ENCODE peak calls at places on chromosome 2, in eight cellular contexts. E is cardiac muscle cell; G is esophagus squamous epithelium; W is ascending aorta; T is pancreas; Y is Karpas-422; V is ovary; A is CD8-positive, alpha-beta T cell. R is an unnamed sample.

GRCh38 chr2:122634261-122634660 is 878.8 kb downstream of the TSN start:
- DNase-seq in Y (no peak), E (no peak), V (no peak), G (no peak), T (no peak), A (no peak), W (no peak), R (no peak)

GRCh38 chr2:215003001-215003400 is 135.4 kb downstream of the ABCA12 start:
- DNase-seq in Y (no peak), A (no peak), E (no peak), G (no peak), W (no peak), T (no peak), V (no peak), R (no peak)

GRCh38 chr2:130183500-130184373 is 1.7 kb downstream of the MZT2B start:
- DNase-seq in A (no peak), T (no peak), Y (peak; percentile 32), G (no peak), W (no peak), V (peak; percentile 63), E (no peak), R (no peak)

GRCh38 chr2:75896779-75897366 is 186.2 kb upstream of the GCFC2 start:
- DNase-seq in A (no peak), E (peak; percentile 80), W (no peak), Y (peak; percentile 88), T (no peak), G (no peak), V (no peak), R (no peak)

GRCh38 chr2:181750305-181750704 is 70.0 kb upstream of the NEUROD1 start:
- DNase-seq in Y (no peak), G (no peak), E (no peak), W (no peak), T (no peak), A (no peak), V (no peak), R (no peak)

GRCh38 chr2:202317080-202317859 is 51.7 kb downstream of the NOP58 start:
- DNase-seq in T (peak; percentile 68), G (no peak), A (no peak), W (peak; percentile 76), V (peak; percentile 81), E (no peak), Y (no peak), R (no peak)

GRCh38 chr2:102504833-102505232 is 31.8 kb downstream of the SLC9A4 start:
- DNase-seq in E (no peak), V (no peak), T (no peak), G (no peak), A (no peak), W (no peak), Y (no peak), R (no peak)

GRCh38 chr2:39732492-39732891 is 46.6 kb downstream of the THUMPD2 start:
- DNase-seq in E (no peak), A (no peak), T (no peak), Y (peak; percentile 45), V (no peak), W (no peak), G (no peak), R (no peak)

GRCh38 chr2:238083919-238084318 is 16.2 kb upstream of the ESPNL start:
- DNase-seq in W (no peak), A (no peak), V (no peak), G (no peak), E (no peak), T (no peak), Y (no peak), R (no peak)

GRCh38 chr2:62369549-62370164 is 136.3 kb downstream of the TMEM17 start:
- DNase-seq in V (no peak), W (peak; percentile 19), Y (peak; percentile 38), A (no peak), T (no peak), E (no peak), G (no peak), R (no peak)

GRCh38 chr2:14633451-14634211 is 1.1 kb downstream of the LRATD1 start:
- DNase-seq in T (peak; percentile 6), W (no peak), E (peak; percentile 1), A (no peak), G (no peak), V (peak; percentile 22), Y (no peak), R (peak; percentile 25)

GRCh38 chr2:102514061-102514785 is 41.2 kb downstream of the SLC9A4 start:
- DNase-seq in G (no peak), T (no peak), A (no peak), V (no peak), E (no peak), W (no peak), Y (no peak), R (no peak)

GRCh38 chr2:199606193-199606780 is 148.5 kb upstream of the SATB2 start:
- DNase-seq in V (no peak), G (no peak), W (no peak), T (no peak), A (no peak), Y (no peak), E (no peak), R (no peak)

GRCh38 chr2:149313512-149313972 is 16.8 kb upstream of the LYPD6 start:
- DNase-seq in A (no peak), W (no peak), T (peak; percentile 26), V (peak; percentile 20), E (peak; percentile 54), G (no peak), Y (peak; percentile 70), R (no peak)

GRCh38 chr2:220499281-220499680 is 871.9 kb downstream of the SLC4A3 start:
- DNase-seq in E (peak; percentile 71), G (no peak), A (no peak), V (peak; percentile 22), T (no peak), W (peak; percentile 62), Y (no peak), R (no peak)

GRCh38 chr2:108877506-108877905 is 90.9 kb downstream of the CCDC138 start:
- DNase-seq in Y (no peak), E (no peak), A (no peak), W (no peak), V (no peak), T (no peak), G (no peak), R (no peak)

GRCh38 chr2:20067992-20068727 is 16.7 kb upstream of the LAPTM4A start:
- DNase-seq in Y (no peak), T (no peak), W (peak; percentile 46), E (no peak), V (no peak), A (no peak), G (no peak), R (no peak)

GRCh38 chr2:150426315-150426714 is 61.2 kb downstream of the RND3 start:
- DNase-seq in Y (no peak), E (no peak), A (no peak), V (no peak), T (no peak), W (no peak), G (no peak), R (no peak)

GRCh38 chr2:160812830-160813505 is 319.4 kb upstream of the RBMS1 start:
- DNase-seq in E (no peak), G (no peak), A (no peak), W (no peak), T (no peak), V (no peak), Y (no peak), R (no peak)

GRCh38 chr2:134243244-134243643 is 10.6 kb upstream of the MGAT5 start:
- DNase-seq in V (no peak), Y (no peak), W (no peak), T (no peak), E (no peak), G (no peak), A (no peak), R (no peak)
- H3K4me1 ChIP-seq in V (peaks cover 5% of the 10 kb centered on the region), Y (peaks cover 33% of the 10 kb centered on the region), W (peaks cover 3% of the 10 kb centered on the region), T (peaks cover 4% of the 10 kb centered on the region), E (peaks cover 28% of the 10 kb centered on the region), G (no peaks in the 10 kb centered on the region), A (peaks cover 39% of the 10 kb centered on the region), R (peaks cover 56% of the 10 kb centered on the region)

DNA sequence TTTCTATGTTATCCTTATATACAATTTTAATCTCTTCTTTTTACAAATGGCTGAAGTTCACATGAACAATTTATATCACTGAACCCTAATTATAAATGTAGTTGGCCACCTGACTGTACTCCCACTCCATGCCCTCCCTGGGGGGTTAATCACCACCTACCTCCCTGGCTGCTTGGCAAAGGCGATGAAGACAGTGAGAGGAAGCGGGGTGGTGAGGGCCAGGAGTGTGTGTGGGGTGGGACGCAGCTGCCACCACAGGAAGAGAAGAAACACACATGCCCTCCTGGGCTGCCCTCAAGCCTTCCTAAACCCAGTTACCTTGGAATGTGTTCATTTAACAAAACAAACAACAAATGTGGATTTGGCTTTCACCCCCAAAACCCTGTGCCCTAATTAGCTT is 87.0 kb upstream of the REV1 start:
- DNase-seq in Y (no peak), G (no peak), A (no peak), V (no peak), W (no peak), E (no peak), T (no peak), R (no peak)
- H3K4me1 ChIP-seq in Y (peaks cover under 1% of the 10 kb centered on the region), G (no peaks in the 10 kb centered on the region), A (no peaks in the 10 kb centered on the region), V (no peaks in the 10 kb centered on the region), W (peaks cover 3% of the 10 kb centered on the region), E (no peaks in the 10 kb centered on the region), T (no peaks in the 10 kb centered on the region), R (no peaks in the 10 kb centered on the region)

DNA sequence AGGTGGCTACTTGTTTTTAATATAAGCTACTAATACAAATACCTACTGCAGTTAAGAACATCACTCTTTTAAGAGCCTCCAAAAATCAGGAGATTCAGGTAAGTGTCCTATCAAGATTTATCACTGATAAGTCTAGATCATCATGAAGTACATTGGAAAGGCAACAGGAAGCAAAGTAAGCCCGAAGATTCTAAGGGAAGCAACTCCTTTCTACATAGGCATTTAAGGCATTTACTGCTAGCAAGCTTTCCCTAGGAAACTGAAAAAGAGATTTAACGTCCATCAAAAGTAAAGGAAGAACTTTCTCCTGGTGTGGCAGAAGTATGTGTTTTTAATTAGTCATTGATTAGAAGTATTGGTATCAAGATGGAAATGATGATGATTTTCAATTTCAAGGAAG is 3.7 kb downstream of the STK17B start:
- DNase-seq in G (no peak), W (no peak), A (no peak), T (no peak), Y (no peak), E (no peak), V (no peak), R (no peak)
- H3K4me1 ChIP-seq in G (no peaks in the 10 kb centered on the region), W (no peaks in the 10 kb centered on the region), A (peaks cover 33% of the 10 kb centered on the region), T (peaks cover 10% of the 10 kb centered on the region), Y (peaks cover 73% of the 10 kb centered on the region), E (peaks cover 9% of the 10 kb centered on the region), V (no peaks in the 10 kb centered on the region), R (peaks cover 40% of the 10 kb centered on the region)

GRCh38 chr2:217829420-217829819 is 173.4 kb downstream of the TNS1 start:
- DNase-seq in A (no peak), Y (no peak), T (no peak), E (no peak), W (no peak), V (no peak), G (no peak), R (no peak)

GRCh38 chr2:217827430-217828201 is 175.2 kb downstream of the TNS1 start:
- DNase-seq in E (no peak), T (peak; percentile 37), V (peak; percentile 64), W (peak; percentile 84), G (no peak), A (no peak), Y (no peak), R (no peak)

GRCh38 chr2:217826505-217826904 is 176.3 kb downstream of the TNS1 start:
- DNase-seq in G (no peak), V (no peak), W (peak; percentile 84), T (no peak), A (no peak), E (no peak), Y (no peak), R (no peak)

GRCh38 chr2:217830061-217830460 is 172.7 kb downstream of the TNS1 start:
- DNase-seq in V (no peak), W (no peak), T (no peak), E (no peak), G (no peak), Y (no peak), A (no peak), R (no peak)

GRCh38 chr2:217828336-217828735 is 174.5 kb downstream of the TNS1 start:
- DNase-seq in V (no peak), T (no peak), A (no peak), Y (no peak), W (no peak), G (no peak), E (no peak), R (no peak)
- H3K4me1 ChIP-seq in V (peaks cover 13% of the 10 kb centered on the region), T (no peaks in the 10 kb centered on the region), A (no peaks in the 10 kb centered on the region), Y (no peaks in the 10 kb centered on the region), W (peaks cover 56% of the 10 kb centered on the region), G (peaks cover 12% of the 10 kb centered on the region), E (no peaks in the 10 kb centered on the region), R (no peaks in the 10 kb centered on the region)